ENCODE peak calls at places on chromosomes 5 and 9, in ten cellular contexts. I is cardiac fibroblast, R is kidney, G is PC-9, Q is mammary epithelial cell, X is pancreas, O is fibroblast of the aortic adventitia, J is HepG2, D is NB4, F is hepatocyte. K is an unnamed sample.
A peak's percentile ranks its signal among the peaks of the same experiment; 100 is the strongest.

GRCh38 chr5:153523196-153523595 is 32.7 kb downstream of the GRIA1 start:
- DNase-seq in I (peak; percentile 74), R (no peak), G (no peak), Q (peak; percentile 15), X (no peak), O (no peak), J (no peak), D (no peak), F (no peak), K (no peak)

GRCh38 chr5:134769206-134769605 is 10.6 kb downstream of the DDX46 start:
- DNase-seq in I (peak; percentile 78), R (no peak), G (no peak), Q (peak; percentile 7), X (no peak), O (peak; percentile 63), J (peak; percentile 31), D (peak; percentile 18), F (no peak), K (peak; percentile 20)

GRCh38 chr5:14793851-14794250 is 77.7 kb downstream of the ANKH start:
- DNase-seq in I (no peak), R (no peak), G (no peak), Q (no peak), X (no peak), O (no peak), J (no peak), D (no peak), F (no peak), K (no peak)

GRCh38 chr5:88819332-88819999 is 63.5 kb downstream of the MEF2C start:
- DNase-seq in I (no peak), R (no peak), G (no peak), Q (no peak), X (no peak), O (no peak), J (no peak), D (no peak), F (no peak), K (no peak)

GRCh38 chr9:137113385-137114159 is 961 bp downstream of the DPP7 start:
- DNase-seq in I (no peak), R (peak; percentile 78), G (no peak), Q (no peak), X (no peak), O (peak; percentile 12), J (no peak), D (no peak), F (no peak), K (no peak)

GRCh38 chr5:148723143-148723542 is 68.8 kb upstream of the HTR4 start:
- DNase-seq in I (no peak), R (no peak), G (no peak), Q (no peak), X (no peak), O (no peak), J (no peak), D (no peak), F (no peak), K (no peak)

GRCh38 chr5:142984525-142984924 is 214.3 kb downstream of the ARHGAP26 start:
- DNase-seq in I (no peak), R (no peak), G (no peak), Q (no peak), X (no peak), O (no peak), J (no peak), D (no peak), F (no peak), K (no peak)

GRCh38 chr5:34034497-34035327 is 8.3 kb downstream of the C1QTNF3 start:
- DNase-seq in I (no peak), R (no peak), G (no peak), Q (no peak), X (no peak), O (no peak), J (peak; percentile 53), D (no peak), F (no peak), K (no peak)

GRCh38 chr5:59093329-59093728 is 510.5 kb downstream of the RAB3C start:
- DNase-seq in I (no peak), R (no peak), G (no peak), Q (no peak), X (no peak), O (peak; percentile 52), J (no peak), D (peak; percentile 17), F (no peak), K (no peak)

GRCh38 chr9:97504381-97505216 is 3.1 kb downstream of the TMOD1 start:
- DNase-seq in I (no peak), R (no peak), G (no peak), Q (no peak), X (no peak), O (peak; percentile 38), J (no peak), D (no peak), F (no peak), K (no peak)

GRCh38 chr5:39274388-39275085 is 55.2 kb upstream of the FYB1 start:
- DNase-seq in I (peak; percentile 10), R (no peak), G (no peak), Q (no peak), X (no peak), O (peak; percentile 13), J (no peak), D (peak; percentile 61), F (no peak), K (no peak)

GRCh38 chr5:138668981-138669380 is 84.2 kb upstream of the CTNNA1 start:
- DNase-seq in I (no peak), R (no peak), G (peak; percentile 51), Q (no peak), X (no peak), O (no peak), J (no peak), D (no peak), F (no peak), K (no peak)

GRCh38 chr9:93610206-93610605 is 33.8 kb downstream of the PHF2 start:
- DNase-seq in I (no peak), R (no peak), G (no peak), Q (no peak), X (no peak), O (no peak), J (no peak), D (no peak), F (no peak), K (no peak)

DNA sequence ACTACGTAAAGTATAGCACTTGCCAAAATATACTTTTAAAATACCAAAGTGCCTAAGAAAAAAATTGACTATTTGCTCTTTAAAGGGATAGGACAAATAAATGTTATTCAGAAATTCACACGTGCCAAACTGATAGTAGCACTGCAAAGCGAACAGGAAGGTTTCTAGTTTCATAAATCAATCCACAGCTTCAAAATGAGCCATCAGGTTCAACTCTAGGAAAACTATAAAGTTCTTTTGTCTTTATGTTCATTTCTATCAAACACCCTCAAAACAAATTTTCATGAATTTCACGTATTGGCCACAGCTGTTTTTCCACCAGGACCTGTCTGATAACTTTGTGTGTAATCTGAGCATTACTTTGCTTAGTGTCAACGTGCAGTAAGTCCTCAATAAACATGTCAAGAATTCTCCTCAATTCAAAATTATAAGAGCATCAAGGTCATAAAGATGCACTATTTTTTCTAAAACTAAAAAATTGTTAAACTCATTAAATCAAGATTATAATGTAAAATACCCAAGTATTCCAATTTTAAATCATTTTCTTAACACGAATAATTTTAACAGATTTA is 3.0 kb downstream of the RNF130 start:
- DNase-seq in I (no peak), R (no peak), G (no peak), Q (no peak), X (no peak), O (no peak), J (no peak), D (no peak), F (no peak), K (no peak)
- H3K4me3 ChIP-seq in I (no peak overlapping the region), R (no peak overlapping the region), G (no peak overlapping the region), Q (no peak overlapping the region), X (no peak overlapping the region), O (no peak overlapping the region), J (no peak overlapping the region), D (peak overlapping the region; percentile 64), F (no peak overlapping the region), K (no peak overlapping the region)

GRCh38 chr9:131233556-131233955 is 42.8 kb downstream of the FAM78A start:
- DNase-seq in I (no peak), R (peak; percentile 14), G (no peak), Q (no peak), X (no peak), O (no peak), J (no peak), D (no peak), F (no peak), K (no peak)

GRCh38 chr9:131228988-131229387 is 47.3 kb downstream of the FAM78A start:
- DNase-seq in I (peak; percentile 36), R (no peak), G (no peak), Q (no peak), X (no peak), O (peak; percentile 55), J (no peak), D (no peak), F (peak; percentile 20), K (no peak)

GRCh38 chr9:131226226-131226625 is 50.1 kb downstream of the FAM78A start:
- DNase-seq in I (no peak), R (no peak), G (no peak), Q (no peak), X (no peak), O (no peak), J (no peak), D (no peak), F (no peak), K (no peak)

GRCh38 chr9:131227112-131228058 is 48.9 kb downstream of the FAM78A start:
- DNase-seq in I (peak; percentile 54), R (no peak), G (no peak), Q (no peak), X (no peak), O (no peak), J (no peak), D (no peak), F (peak; percentile 37), K (no peak)

GRCh38 chr9:131228096-131228495 is 48.2 kb downstream of the FAM78A start:
- DNase-seq in I (no peak), R (no peak), G (no peak), Q (no peak), X (no peak), O (no peak), J (no peak), D (peak; percentile 78), F (no peak), K (no peak)
- H3K4me3 ChIP-seq in I (no peak overlapping the region), R (no peak overlapping the region), G (no peak overlapping the region), Q (no peak overlapping the region), X (no peak overlapping the region), O (no peak overlapping the region), J (no peak overlapping the region), D (peak overlapping the region; percentile 36), F (no peak overlapping the region), K (no peak overlapping the region)

GRCh38 chr5:124742521-124742920 is 3.9 kb downstream of the ZNF608 start:
- DNase-seq in I (no peak), R (no peak), G (no peak), Q (no peak), X (no peak), O (no peak), J (no peak), D (no peak), F (no peak), K (no peak)
- H3K4me3 ChIP-seq in I (peak overlapping the region; percentile 64), R (peak overlapping the region; percentile 90), G (no peak overlapping the region), Q (peak overlapping the region; percentile 75), X (no peak overlapping the region), O (peak overlapping the region; percentile 62), J (no peak overlapping the region), D (no peak overlapping the region), F (peak overlapping the region; percentile 65), K (peak overlapping the region; percentile 80)

DNA sequence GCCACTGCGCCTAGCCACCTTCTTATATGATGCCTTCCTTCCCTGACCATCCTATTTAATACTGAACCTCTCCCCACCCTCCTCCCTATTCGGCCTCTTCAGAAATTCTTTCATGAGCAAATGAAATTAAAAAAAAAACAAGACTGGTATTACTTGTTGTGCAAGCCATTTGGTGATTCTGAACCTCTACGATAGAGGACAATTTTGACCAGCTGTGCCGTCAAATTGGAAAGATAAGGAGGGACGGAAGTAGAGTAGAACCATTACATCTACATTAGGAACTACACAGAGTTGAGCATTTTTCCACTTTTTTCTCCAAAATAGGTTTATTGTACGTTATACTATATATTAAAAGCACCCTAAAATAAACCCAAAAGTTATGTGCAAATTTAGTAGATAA is 2.9 kb downstream of the DHX29 start:
- DNase-seq in I (no peak), R (no peak), G (no peak), Q (no peak), X (no peak), O (no peak), J (no peak), D (no peak), F (no peak), K (no peak)
- H3K4me3 ChIP-seq in I (no peak overlapping the region), R (no peak overlapping the region), G (no peak overlapping the region), Q (no peak overlapping the region), X (no peak overlapping the region), O (no peak overlapping the region), J (no peak overlapping the region), D (no peak overlapping the region), F (no peak overlapping the region), K (no peak overlapping the region)